ENCODE peak calls at places on chromosomes 2 and 18, in ten cellular contexts. J is progenitor cell of endocrine pancreas; T is activated CD4-positive, alpha-beta T cell treated with anti-CD3 and anti-CD28 coated beads, Interleukin-2, amount 50 U/mL, for 1 hour; D is SJSA1; M is EL; I is NCI-H446; Z is lower leg skin; B is frontal cortex; Q is mesothelial cell of epicardium; C is lower lobe of right lung. E is an unnamed sample.

GRCh38 chr18:10579079-10579867 is 53.4 kb downstream of the NAPG start:
- DNase-seq in J (no peak), Q (no peak), M (peak; percentile 77), T (no peak), B (no peak), D (no peak), C (no peak), I (no peak), Z (no peak), E (no peak)

GRCh38 chr18:67463829-67464228 is 52.7 kb downstream of the DSEL start:
- DNase-seq in M (no peak), T (no peak), Z (no peak), Q (no peak), D (no peak), B (no peak), J (no peak), I (no peak), C (no peak), E (no peak)

GRCh38 chr2:238954841-238955521 is 107.1 kb downstream of the TWIST2 start:
- DNase-seq in M (peak; percentile 26), D (peak; percentile 25), Z (no peak), C (no peak), I (no peak), J (no peak), T (no peak), Q (peak; percentile 35), B (no peak), E (no peak)

GRCh38 chr2:33188799-33189198 is 242.0 kb downstream of the LTBP1 start:
- DNase-seq in D (no peak), C (no peak), T (no peak), J (no peak), Q (no peak), B (no peak), Z (no peak), I (no peak), M (no peak), E (no peak)

GRCh38 chr18:36045241-36045999 is 21.9 kb downstream of the RPRD1A start:
- DNase-seq in M (no peak), C (no peak), T (no peak), D (no peak), Q (no peak), B (no peak), J (no peak), I (no peak), Z (no peak), E (no peak)

GRCh38 chr18:58247363-58247834 is 203.4 kb downstream of the NEDD4L start:
- DNase-seq in M (no peak), J (no peak), I (no peak), B (no peak), D (no peak), T (no peak), Z (no peak), Q (no peak), C (no peak), E (peak; percentile 13)

GRCh38 chr18:59052965-59053960 is 86.4 kb upstream of the SEC11C start:
- DNase-seq in J (no peak), Q (no peak), B (no peak), Z (no peak), I (no peak), D (no peak), T (no peak), M (no peak), C (no peak), E (no peak)

GRCh38 chr2:209671280-209671679 is 100.4 kb upstream of the UNC80 start:
- DNase-seq in I (no peak), C (no peak), T (no peak), Z (no peak), M (no peak), Q (no peak), J (no peak), D (no peak), B (no peak), E (no peak)

GRCh38 chr2:55048514-55048924 is 1.7 kb downstream of the RTN4 start:
- DNase-seq in C (no peak), Z (no peak), M (peak; percentile 51), J (no peak), B (peak; percentile 21), D (peak; percentile 49), Q (no peak), T (no peak), I (peak; percentile 35), E (no peak)

GRCh38 chr18:5463390-5463789 is 80.4 kb downstream of the EPB41L3 start:
- DNase-seq in J (no peak), I (no peak), M (no peak), C (peak; percentile 62), T (no peak), D (no peak), Q (no peak), Z (peak; percentile 90), B (no peak), E (no peak)

GRCh38 chr2:192247456-192247855 is 52.7 kb upstream of the TMEFF2 start:
- DNase-seq in T (no peak), C (no peak), J (no peak), D (no peak), I (no peak), M (peak; percentile 18), Q (no peak), Z (no peak), B (no peak), E (no peak)

GRCh38 chr18:46560671-46561045 is 96.4 kb downstream of the LOXHD1 start:
- DNase-seq in J (no peak), Z (peak; percentile 37), D (no peak), Q (no peak), T (no peak), M (no peak), B (no peak), C (no peak), I (no peak), E (no peak)

GRCh38 chr2:234887277-234887676 is 64.5 kb upstream of the SH3BP4 start:
- DNase-seq in Z (peak; percentile 56), M (no peak), T (no peak), C (no peak), J (no peak), I (no peak), B (no peak), Q (no peak), D (peak; percentile 10), E (no peak)

GRCh38 chr2:218003994-218004419 is 1.2 kb upstream of the TNS1 start:
- DNase-seq in D (peak; percentile 86), M (peak; percentile 89), J (no peak), Z (peak; percentile 94), T (no peak), C (no peak), B (no peak), I (no peak), Q (no peak), E (no peak)

GRCh38 chr2:230885467-230886130 is 20.9 kb downstream of the ITM2C start:
- DNase-seq in I (peak; percentile 3), J (no peak), Q (no peak), C (no peak), B (no peak), T (no peak), Z (no peak), D (no peak), M (no peak), E (peak; percentile 63)

GRCh38 chr2:146853741-146854444 is 990.9 kb upstream of the ACVR2A start:
- DNase-seq in M (peak; percentile 28), J (no peak), T (no peak), C (no peak), D (no peak), B (no peak), Z (no peak), I (no peak), Q (no peak), E (no peak)

GRCh38 chr18:13625843-13626543 is 100.4 kb downstream of the FAM210A start:
- DNase-seq in M (no peak), J (no peak), D (no peak), Z (no peak), T (no peak), B (no peak), I (no peak), C (no peak), Q (no peak), E (no peak)

GRCh38 chr2:135785032-135785431 is 43.4 kb downstream of the UBXN4 start:
- DNase-seq in T (no peak), I (no peak), C (no peak), Q (no peak), Z (no peak), M (no peak), B (no peak), D (no peak), J (no peak), E (no peak)

GRCh38 chr2:27138111-27138510 is 1.1 kb downstream of the PRR30 start:
- DNase-seq in B (no peak), I (no peak), C (no peak), Q (no peak), D (no peak), Z (no peak), M (no peak), J (no peak), T (no peak), E (no peak)

GRCh38 chr18:8803957-8804356 is 98.6 kb downstream of the MTCL1 start:
- DNase-seq in C (no peak), T (no peak), Z (no peak), M (no peak), Q (no peak), D (no peak), I (no peak), J (no peak), B (no peak), E (no peak)

GRCh38 chr2:128791983-128792315 is 473.3 kb upstream of the HS6ST1 start:
- DNase-seq in I (no peak), T (no peak), D (no peak), J (no peak), B (no peak), C (no peak), M (no peak), Z (peak; percentile 69), Q (no peak), E (no peak)

GRCh38 chr2:147614491-147614890 is 230.3 kb upstream of the ACVR2A start:
- DNase-seq in Q (no peak), Z (no peak), C (no peak), I (no peak), J (no peak), M (no peak), D (no peak), B (no peak), T (no peak), E (no peak)

GRCh38 chr2:216633616-216634316 is 546 bp downstream of the IGFBP2 start:
- DNase-seq in I (no peak), D (no peak), C (no peak), J (peak; percentile 45), B (no peak), M (peak; percentile 20), T (no peak), Z (no peak), Q (peak; percentile 49), E (no peak)

GRCh38 chr18:35526476-35527120 is 28.8 kb upstream of the INO80C start:
- DNase-seq in D (no peak), Q (no peak), I (no peak), B (no peak), J (no peak), C (peak; percentile 59), Z (no peak), M (no peak), T (no peak), E (no peak)

GRCh38 chr2:219249203-219249980 is 3.7 kb upstream of the TUBA4B start:
- DNase-seq in M (peak; percentile 72), Z (peak; percentile 95), D (no peak), B (no peak), I (peak; percentile 29), C (peak; percentile 88), J (no peak), Q (no peak), T (peak; percentile 56), E (peak; percentile 24)

GRCh38 chr18:63505566-63506335 is 29.0 kb downstream of the SERPINB5 start:
- DNase-seq in M (peak; percentile 43), T (no peak), Q (no peak), Z (no peak), D (no peak), J (no peak), B (no peak), I (no peak), C (no peak), E (no peak)

GRCh38 chr2:159755788-159756187 is 42.2 kb downstream of the CD302 start:
- DNase-seq in B (no peak), Q (no peak), C (no peak), M (peak; percentile 60), Z (no peak), I (no peak), J (no peak), D (no peak), T (no peak), E (no peak)

GRCh38 chr2:159449504-159450124 is 163.1 kb upstream of the WDSUB1 start:
- DNase-seq in J (no peak), I (no peak), B (no peak), D (no peak), T (no peak), C (no peak), Q (no peak), Z (no peak), M (no peak), E (no peak)

E was measured in C1 segment of cervical spinal cord.